ENCODE peak calls at places on chromosomes 12 and 14, in seven cellular contexts. B, A, U, J, S, I and C are unnamed samples.

GRCh38 chr12:93087836-93088610 is 158.9 kb upstream of the EEA1 start:
- DNase-seq in B (no peak), A (no peak), U (no peak), J (no peak), S (no peak), I (no peak), C (no peak)

GRCh38 chr12:119692410-119692809 is 24.5 kb downstream of the PRKAB1 start:
- DNase-seq in B (no peak), A (no peak), U (no peak), J (no peak), S (no peak), I (no peak), C (no peak)

GRCh38 chr12:98644433-98644711 is 216 bp downstream of the IKBIP start:
- DNase-seq in B (peak), A (no peak), U (peak), J (no peak), S (no peak), I (peak), C (peak)

GRCh38 chr14:92529895-92530294 is 16.3 kb downstream of the RIN3 start:
- DNase-seq in B (no peak), A (no peak), U (no peak), J (no peak), S (no peak), I (no peak), C (no peak)

GRCh38 chr14:104551851-104552737 is 27.5 kb upstream of the C14orf180 start:
- DNase-seq in B (peak), A (no peak), U (no peak), J (peak), S (no peak), I (no peak), C (peak)

GRCh38 chr14:70660967-70661871 is 19.5 kb downstream of the TTC9 start:
- DNase-seq in B (no peak), A (no peak), U (no peak), J (no peak), S (peak), I (no peak), C (no peak)

GRCh38 chr12:52018448-52019122 is 11.8 kb downstream of the TAMALIN start:
- DNase-seq in B (no peak), A (no peak), U (no peak), J (no peak), S (no peak), I (no peak), C (no peak)

GRCh38 chr14:100544506-100545141 is 42.6 kb downstream of the BEGAIN start:
- DNase-seq in B (no peak), A (no peak), U (no peak), J (no peak), S (no peak), I (no peak), C (no peak)

GRCh38 chr14:103738706-103739451 is 23.3 kb downstream of the ZFYVE21 start:
- DNase-seq in B (no peak), A (no peak), U (no peak), J (peak), S (no peak), I (no peak), C (no peak)

GRCh38 chr14:105216490-105217247 is 31.7 kb upstream of the BTBD6 start:
- DNase-seq in B (no peak), A (no peak), U (no peak), J (no peak), S (no peak), I (no peak), C (no peak)

GRCh38 chr12:115149685-115150378 is 465.9 kb upstream of the TBX3 start:
- DNase-seq in B (no peak), A (no peak), U (no peak), J (no peak), S (no peak), I (no peak), C (no peak)

GRCh38 chr14:93045211-93045674 is 70.5 kb downstream of the ITPK1 start:
- DNase-seq in B (peak), A (no peak), U (no peak), J (no peak), S (peak), I (no peak), C (no peak)

GRCh38 chr14:90168425-90169105 is 87.8 kb upstream of the PSMC1 start:
- DNase-seq in B (no peak), A (no peak), U (no peak), J (no peak), S (no peak), I (no peak), C (no peak)

GRCh38 chr14:102910442-102910841 is 12.0 kb upstream of the AMN start:
- DNase-seq in B (no peak), A (no peak), U (no peak), J (peak), S (no peak), I (peak), C (no peak)

GRCh38 chr12:57829025-57829777 is 10.7 kb upstream of the AVIL start:
- DNase-seq in B (no peak), A (no peak), U (no peak), J (no peak), S (no peak), I (no peak), C (no peak)

GRCh38 chr12:48021485-48022179 is 17.4 kb upstream of the COL2A1 start:
- DNase-seq in B (peak), A (no peak), U (peak), J (no peak), S (no peak), I (no peak), C (no peak)

GRCh38 chr12:65779091-65779642 is 45.1 kb upstream of the HMGA2 start:
- DNase-seq in B (no peak), A (no peak), U (no peak), J (no peak), S (peak), I (no peak), C (no peak)

GRCh38 chr12:43318002-43318401 is 234.0 kb downstream of the ADAMTS20 start:
- DNase-seq in B (no peak), A (no peak), U (no peak), J (no peak), S (no peak), I (no peak), C (no peak)

GRCh38 chr12:42846782-42847181 is 257.2 kb upstream of the PRICKLE1 start:
- DNase-seq in B (no peak), A (no peak), U (no peak), J (no peak), S (no peak), I (no peak), C (no peak)

GRCh38 chr12:51923506-51924365 is 16.4 kb downstream of the ACVRL1 start:
- DNase-seq in B (peak), A (peak), U (peak), J (peak), S (peak), I (peak), C (no peak)

GRCh38 chr14:90704362-90705051 is 111.7 kb downstream of the TTC7B start:
- DNase-seq in B (no peak), A (no peak), U (no peak), J (no peak), S (no peak), I (no peak), C (no peak)

GRCh38 chr12:11635341-11635740 is 14.1 kb upstream of the ETV6 start:
- DNase-seq in B (no peak), A (no peak), U (no peak), J (no peak), S (no peak), I (no peak), C (no peak)

GRCh38 chr14:45251912-45252311 is 1.1 kb downstream of the MIS18BP1 start:
- DNase-seq in B (no peak), A (peak), U (no peak), J (no peak), S (no peak), I (peak), C (no peak)

GRCh38 chr14:61153436-61153835 is 127.7 kb downstream of the TMEM30B start:
- DNase-seq in B (peak), A (no peak), U (no peak), J (no peak), S (no peak), I (no peak), C (no peak)

GRCh38 chr14:100323121-100323941 is at the start of gene SLC25A47:
- DNase-seq in B (no peak), A (no peak), U (no peak), J (no peak), S (no peak), I (no peak), C (no peak)

GRCh38 chr12:131425468-131425867 is 285.4 kb upstream of the SFSWAP start:
- DNase-seq in B (no peak), A (no peak), U (no peak), J (peak), S (no peak), I (no peak), C (no peak)

GRCh38 chr14:89330236-89331002 is 86.6 kb downstream of the FOXN3 start:
- DNase-seq in B (no peak), A (no peak), U (peak), J (peak), S (no peak), I (no peak), C (no peak)

GRCh38 chr14:92880851-92881250 is 42.1 kb upstream of the CHGA start:
- DNase-seq in B (peak), A (no peak), U (no peak), J (no peak), S (peak), I (no peak), C (no peak)

GRCh38 chr12:120399531-120399930 is 30.6 kb upstream of the MSI1 start:
- DNase-seq in B (no peak), A (peak), U (no peak), J (no peak), S (no peak), I (peak), C (no peak)

DNA sequence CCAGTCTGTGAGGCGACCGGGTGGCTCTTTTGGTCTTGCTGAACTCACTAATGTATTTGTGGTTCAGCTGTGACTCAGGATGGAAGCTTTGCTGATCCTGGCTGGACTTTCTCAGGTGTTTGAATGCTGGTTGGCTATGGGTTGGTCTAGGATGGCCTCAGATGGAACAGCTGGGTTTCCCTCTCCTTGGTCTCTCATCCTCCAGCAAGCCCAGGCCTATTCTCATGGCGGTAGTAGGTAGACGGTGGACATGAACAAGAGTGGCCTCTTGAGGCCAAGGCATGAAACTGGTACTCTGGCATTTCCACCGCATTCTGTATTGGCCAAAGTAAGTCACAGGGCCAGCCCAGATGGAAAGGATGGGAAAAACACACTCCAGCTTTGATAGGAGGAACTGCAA is 11.8 kb upstream of the POLR3B start:
- DNase-seq in B (peak), A (no peak), U (peak), J (no peak), S (peak), I (no peak), C (no peak)
- TF ChIP-seq CTCF in B (no peak), A (no peak), U (peak), J (peak), S (peak), I (no peak), C (peak)

GRCh38 chr14:75176142-75176820 is at the start of gene TMED10:
- DNase-seq in B (peak), A (peak), U (peak), J (peak), S (peak), I (peak), C (peak)
- TF ChIP-seq CTCF in B (no peak), A (no peak), U (no peak), J (no peak), S (no peak), I (peak), C (no peak)

DNA sequence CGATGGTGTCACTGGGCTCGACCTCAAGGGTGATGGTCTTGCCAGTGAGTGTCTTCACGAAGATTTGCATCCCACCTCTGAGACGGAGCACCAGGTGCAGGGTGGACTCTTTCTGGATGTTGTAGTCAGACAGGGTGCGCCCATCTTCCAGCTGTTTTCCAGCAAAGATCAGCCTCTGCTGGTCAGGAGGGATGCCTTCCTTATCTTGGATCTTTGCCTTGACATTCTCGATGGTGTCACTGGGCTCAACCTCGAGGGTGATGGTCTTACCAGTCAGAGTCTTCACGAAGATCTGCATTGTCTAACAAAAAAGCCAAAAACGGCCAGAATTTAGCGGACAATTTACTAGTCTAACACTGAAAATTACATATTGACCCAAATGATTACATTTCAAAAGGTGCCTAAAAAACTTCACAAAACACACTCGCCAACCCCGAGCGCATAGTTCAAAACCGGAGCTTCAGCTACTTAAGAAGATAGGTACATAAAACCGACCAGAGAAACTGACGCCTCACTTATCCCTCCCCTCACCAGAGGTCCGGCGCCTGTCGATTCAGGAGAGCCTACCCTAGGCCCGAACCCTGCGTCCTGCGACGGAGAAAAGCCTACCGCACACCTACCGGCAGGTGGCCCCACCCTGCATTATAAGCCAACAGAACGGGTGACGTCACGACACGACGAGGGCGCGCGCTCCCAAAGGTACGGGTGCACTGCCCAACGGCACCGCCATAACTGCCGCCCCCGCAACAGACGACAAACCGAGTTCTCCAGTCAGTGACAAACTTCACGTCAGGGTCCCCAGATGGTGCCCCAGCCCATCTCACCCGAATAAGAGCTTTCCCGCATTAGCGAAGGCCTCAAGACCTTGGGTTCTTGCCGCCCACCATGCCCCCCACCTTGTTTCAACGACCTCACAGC is 717 bp downstream of the UBC start:
- DNase-seq in B (peak), A (peak), U (peak), J (peak), S (peak), I (peak), C (peak)
- TF ChIP-seq CTCF in B (peak), A (peak), U (peak), J (peak), S (peak), I (peak), C (peak)

DNA sequence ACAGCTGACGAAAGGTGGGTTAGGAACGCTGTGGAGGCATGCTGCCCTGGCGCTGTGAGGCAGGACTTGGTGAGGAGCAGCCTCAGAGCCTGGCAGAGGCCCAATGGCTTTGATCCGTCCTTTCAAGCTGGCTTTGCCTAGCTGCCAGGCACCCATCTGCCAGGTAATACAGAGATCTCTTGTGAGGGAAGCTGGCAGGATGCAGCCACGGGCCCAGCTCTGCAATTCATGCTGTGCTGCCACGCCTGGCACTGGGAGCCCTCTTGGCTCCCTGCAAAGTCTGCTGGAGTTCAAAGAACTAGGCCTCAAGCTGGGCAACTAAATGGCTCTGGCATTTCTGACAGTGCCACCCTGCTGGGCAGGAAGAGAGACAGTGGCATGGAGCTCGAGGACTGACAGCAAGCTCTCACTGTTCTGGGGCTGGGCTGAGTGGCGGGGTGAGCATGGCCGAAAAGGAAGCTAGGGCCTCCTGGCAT is 18.7 kb downstream of the IQSEC3 start:
- DNase-seq in B (no peak), A (no peak), U (no peak), J (no peak), S (no peak), I (no peak), C (no peak)
- TF ChIP-seq CTCF in B (no peak), A (no peak), U (no peak), J (no peak), S (no peak), I (no peak), C (no peak)